ENCODE peak calls at places on chromosomes 16 and 17, in five cellular contexts. A, J, D, T and Q are unnamed samples. For H3K9me3, the result is how much of the 10 kb centered on the place peaks cover.

GRCh38 chr16:89049484-89050118 is 44.1 kb upstream of the ACSF3 start:
- DNase-seq in A (peak), J (no peak), D (no peak), T (peak), Q (peak)

GRCh38 chr17:72462396-72462795 is 341.6 kb downstream of the SOX9 start:
- DNase-seq in A (no peak), J (no peak), D (no peak), T (no peak), Q (no peak)

GRCh38 chr17:13740692-13741091 is 139.0 kb upstream of the HS3ST3A1 start:
- DNase-seq in A (no peak), J (no peak), D (no peak), T (no peak), Q (no peak)

GRCh38 chr17:80153004-80153403 is 6.1 kb upstream of the EIF4A3 start:
- DNase-seq in A (no peak), J (no peak), D (no peak), T (no peak), Q (no peak)

GRCh38 chr16:15961060-15961511 is 11.7 kb downstream of the ABCC1 start:
- DNase-seq in A (no peak), J (no peak), D (peak), T (no peak), Q (no peak)

GRCh38 chr17:57135748-57136342 is 50.8 kb downstream of the AKAP1 start:
- DNase-seq in A (no peak), J (no peak), D (no peak), T (no peak), Q (no peak)

GRCh38 chr17:80036715-80037477 is 454 bp downstream of the CCDC40 start:
- DNase-seq in A (no peak), J (no peak), D (no peak), T (no peak), Q (no peak)

GRCh38 chr17:75785016-75785769 is 587 bp downstream of the UNK start:
- DNase-seq in A (peak), J (peak), D (peak), T (peak), Q (peak)

GRCh38 chr16:13427943-13428342 is 492.0 kb upstream of the ERCC4 start:
- DNase-seq in A (no peak), J (no peak), D (no peak), T (no peak), Q (no peak)

GRCh38 chr16:84841787-84842300 is 22.1 kb downstream of the CRISPLD2 start:
- DNase-seq in A (no peak), J (peak), D (no peak), T (no peak), Q (no peak)

GRCh38 chr16:67284699-67285646 is 5.6 kb downstream of the PLEKHG4 start:
- DNase-seq in A (peak), J (peak), D (peak), T (peak), Q (no peak)

GRCh38 chr16:56310685-56311084 is 114.7 kb downstream of the AMFR start:
- DNase-seq in A (no peak), J (no peak), D (no peak), T (no peak), Q (no peak)

GRCh38 chr16:4936181-4936990 is 562 bp downstream of the PPL start:
- DNase-seq in A (peak), J (peak), D (no peak), T (peak), Q (peak)

GRCh38 chr17:50205111-50205821 is 3.8 kb upstream of the COL1A1 start:
- DNase-seq in A (peak), J (no peak), D (peak), T (peak), Q (no peak)

GRCh38 chr16:2420035-2420434 is 9.2 kb upstream of the CCNF start:
- DNase-seq in A (no peak), J (no peak), D (peak), T (no peak), Q (no peak)

GRCh38 chr16:14020141-14020540 is 51.0 kb upstream of the MRTFB start:
- DNase-seq in A (no peak), J (no peak), D (no peak), T (no peak), Q (no peak)

GRCh38 chr17:64377769-64378282 is 12.8 kb downstream of the PECAM1 start:
- DNase-seq in A (no peak), J (no peak), D (peak), T (no peak), Q (no peak)
- H3K27ac ChIP-seq in A (peak), J (no peak), D (no peak), T (no peak), Q (no peak)

DNA sequence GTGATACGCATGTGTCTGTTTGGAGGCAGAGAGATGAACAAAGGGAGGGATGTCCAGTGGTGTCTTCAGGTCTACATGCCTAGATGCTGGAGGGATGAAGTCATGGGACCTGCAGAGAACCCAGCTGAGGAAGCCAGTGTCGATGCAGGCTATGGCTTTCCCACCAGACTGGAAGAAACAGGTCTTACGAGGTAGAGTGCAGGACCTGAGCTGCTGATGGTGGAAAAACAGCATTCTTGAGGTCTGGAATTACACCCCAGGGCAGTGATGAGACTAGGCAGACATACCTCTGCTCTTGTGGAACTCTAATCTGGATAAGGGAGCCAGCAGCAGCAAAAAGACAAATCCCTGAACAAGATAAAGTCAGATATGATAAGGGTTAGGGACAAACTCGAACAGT is 37.4 kb downstream of the ARSG start:
- DNase-seq in A (no peak), J (no peak), D (peak), T (no peak), Q (no peak)
- H3K9me3 ChIP-seq in A (under half), J (under half), D (under half), T (under half), Q (under half)

GRCh38 chr17:41546819-41547218 is 18.7 kb upstream of the KRT19 start:
- DNase-seq in A (no peak), J (no peak), D (no peak), T (no peak), Q (no peak)

GRCh38 chr17:41544935-41545334 is 16.8 kb upstream of the KRT19 start:
- DNase-seq in A (no peak), J (no peak), D (no peak), T (no peak), Q (no peak)

GRCh38 chr17:41542357-41542756 is 14.2 kb upstream of the KRT19 start:
- DNase-seq in A (no peak), J (no peak), D (no peak), T (no peak), Q (no peak)

GRCh38 chr17:41545829-41546410 is 17.8 kb upstream of the KRT19 start:
- DNase-seq in A (no peak), J (no peak), D (no peak), T (no peak), Q (no peak)

GRCh38 chr17:41544497-41544896 is 16.4 kb upstream of the KRT19 start:
- DNase-seq in A (no peak), J (no peak), D (no peak), T (no peak), Q (no peak)
- H3K27ac ChIP-seq in A (no peak), J (peak), D (no peak), T (no peak), Q (no peak)

GRCh38 chr17:66044083-66044482 is 147.8 kb downstream of the CEP112 start:
- DNase-seq in A (no peak), J (no peak), D (no peak), T (no peak), Q (no peak)

GRCh38 chr17:66038125-66038524 is 153.8 kb downstream of the CEP112 start:
- DNase-seq in A (no peak), J (no peak), D (no peak), T (no peak), Q (no peak)

GRCh38 chr17:66043419-66043818 is 148.5 kb downstream of the CEP112 start:
- DNase-seq in A (no peak), J (no peak), D (no peak), T (no peak), Q (no peak)

DNA sequence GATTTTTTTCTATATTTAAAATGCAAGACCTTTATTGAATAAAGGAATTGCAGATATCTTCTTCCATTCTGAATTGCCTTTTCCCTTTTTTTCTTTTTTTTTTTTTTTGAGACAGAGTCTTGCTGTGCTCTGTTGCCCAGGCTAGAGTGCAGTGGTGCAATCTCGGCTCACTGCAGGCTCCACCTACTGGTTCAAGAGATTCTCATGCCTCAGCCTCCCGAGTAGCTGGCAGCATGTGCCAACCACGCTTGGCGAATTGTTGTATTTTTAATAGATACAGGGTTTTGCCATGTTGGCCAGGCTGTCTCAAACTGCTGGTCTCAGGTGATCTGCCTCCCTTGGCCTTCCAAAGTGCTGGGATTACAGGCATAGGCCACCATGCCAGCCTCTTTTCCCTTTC is 151.5 kb downstream of the CEP112 start:
- DNase-seq in A (peak), J (no peak), D (no peak), T (no peak), Q (no peak)
- H3K9me3 ChIP-seq in A (under half), J (under half), D (under half), T (under half), Q (under half)

DNA sequence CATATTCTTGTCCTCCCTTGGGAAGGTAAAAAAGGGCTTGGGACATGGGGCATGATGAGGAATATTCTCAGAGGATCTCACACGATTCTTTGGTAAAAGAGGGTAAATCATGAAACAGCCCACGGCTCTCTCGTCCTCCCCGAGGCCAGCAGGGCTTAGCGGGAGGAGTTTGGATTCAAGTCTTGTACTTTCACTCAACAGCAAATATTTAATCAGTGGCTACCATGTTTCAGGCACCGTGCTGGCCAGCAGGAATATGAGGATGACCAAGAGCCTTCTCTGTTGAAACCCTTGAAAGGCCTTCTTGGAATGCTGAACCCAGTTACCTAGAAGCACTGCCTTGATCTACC is 8.8 kb downstream of the MAP3K14 start:
- DNase-seq in A (no peak), J (no peak), D (no peak), T (no peak), Q (no peak)
- H3K27ac ChIP-seq in A (peak), J (peak), D (peak), T (peak), Q (peak)

GRCh38 chr16:34078697-34079096 is 619.3 kb downstream of the TP53TG3F start:
- DNase-seq in A (no peak), J (no peak), D (peak), T (no peak), Q (no peak)
- H3K9me3 ChIP-seq in A (under half), J (half or more), D (under half), T (half or more), Q (under half)

DNA sequence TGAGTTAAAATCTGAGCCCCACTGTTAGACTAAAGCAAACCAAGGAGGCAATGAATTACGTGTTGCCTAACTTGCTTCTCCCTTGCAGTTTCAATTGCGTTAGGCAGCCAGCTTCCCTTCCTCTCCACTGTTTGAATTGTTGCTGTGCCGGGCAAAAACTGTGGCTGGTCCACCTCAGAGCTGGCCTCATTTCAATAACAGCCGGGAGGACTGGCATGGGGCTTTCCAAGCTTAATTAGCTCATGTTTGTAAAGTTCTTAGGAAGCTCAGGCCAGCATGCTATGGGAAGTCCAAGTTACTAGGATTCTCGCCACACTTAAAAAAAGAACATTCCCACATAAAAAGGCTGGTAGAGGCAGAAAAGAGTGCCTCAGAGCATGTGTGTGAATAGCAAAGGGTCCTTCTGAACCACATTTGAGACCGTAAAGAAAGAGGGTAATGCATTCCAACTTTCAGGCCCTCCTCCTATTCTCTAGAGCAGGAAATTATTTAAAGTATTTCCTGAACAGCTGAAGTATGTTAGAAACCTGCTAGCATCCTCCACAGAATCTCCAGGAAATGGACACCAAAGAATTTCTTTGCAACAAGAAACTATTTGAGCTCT is 79.0 kb upstream of the SMURF2 start:
- DNase-seq in A (no peak), J (peak), D (peak), T (peak), Q (no peak)
- H3K27ac ChIP-seq in A (peak), J (peak), D (peak), T (no peak), Q (no peak)

DNA sequence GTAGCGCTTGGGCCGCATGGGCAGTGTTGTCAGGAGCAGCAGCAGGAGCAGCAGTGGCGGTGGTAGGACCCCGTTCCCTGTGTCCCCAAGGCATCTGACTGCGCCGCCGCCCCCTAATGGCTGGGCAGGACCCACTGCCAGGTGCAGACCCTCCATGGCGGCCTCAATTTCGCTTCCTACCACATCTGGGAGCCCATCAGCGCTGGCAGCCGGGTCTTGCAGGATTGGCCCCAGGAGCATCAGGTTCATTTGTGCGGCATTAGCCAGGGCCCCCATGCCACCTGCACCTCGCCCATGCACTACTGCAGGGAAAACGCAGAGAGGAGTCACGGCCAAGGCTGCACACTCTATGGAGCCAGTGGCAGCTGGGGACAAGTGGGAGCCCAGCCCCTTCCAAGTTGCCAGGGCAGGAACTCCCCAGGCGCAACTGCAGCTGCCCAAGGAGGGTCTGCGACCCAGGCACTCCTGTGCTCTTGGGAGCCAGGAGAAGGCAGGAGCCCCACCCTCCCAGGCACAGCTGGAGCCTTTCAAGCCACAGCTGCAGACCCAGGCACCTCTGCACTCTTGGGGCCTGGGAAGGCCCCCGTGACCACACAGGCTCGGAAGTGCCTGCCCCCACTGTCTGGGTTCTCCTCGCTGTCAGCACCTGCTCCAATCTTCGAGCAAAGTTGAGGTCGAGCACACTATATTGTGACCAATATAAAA is 594.2 kb downstream of the KCNJ18 start:
- DNase-seq in A (no peak), J (peak), D (no peak), T (no peak), Q (peak)
- H3K9me3 ChIP-seq in A (under half), J (under half), D (under half), T (under half), Q (under half)